ENCODE peak calls at places on chromosome 20, in six cellular contexts. A is HepG2, C is endothelial cell of umbilical vein, B is K562, S is H1, R is GM12878. T is an unnamed sample.

GRCh38 chr20:53917145-53918009 is 153.0 kb downstream of the BCAS1 start:
- DNase-seq in S (no peak), B (peak), C (peak), A (no peak), R (peak), T (no peak)

GRCh38 chr20:36455972-36456625 is 85.2 kb upstream of the MYL9 start:
- DNase-seq in R (no peak), S (no peak), B (no peak), C (no peak), A (no peak), T (no peak)

GRCh38 chr20:2109425-2110210 is 8.0 kb downstream of the STK35 start:
- DNase-seq in C (no peak), A (no peak), S (no peak), B (peak), R (no peak), T (no peak)

GRCh38 chr20:6381887-6382286 is 259.1 kb upstream of the FERMT1 start:
- DNase-seq in C (peak), B (no peak), R (no peak), A (peak), S (no peak), T (no peak)

GRCh38 chr20:33992145-33992922 is 1.4 kb upstream of the RALY start:
- DNase-seq in B (peak), C (no peak), A (no peak), S (no peak), R (no peak), T (no peak)

GRCh38 chr20:58623579-58624473 is 27.3 kb upstream of the STX16 start:
- DNase-seq in C (peak), S (no peak), A (peak), R (no peak), B (peak), T (peak)

GRCh38 chr20:58011947-58012610 is 216.4 kb downstream of the ANKRD60 start:
- DNase-seq in C (no peak), R (no peak), S (no peak), B (no peak), A (no peak), T (no peak)

GRCh38 chr20:3461911-3462677 is 8.7 kb upstream of the ATRN start:
- DNase-seq in R (no peak), S (no peak), C (no peak), A (no peak), B (no peak), T (no peak)

GRCh38 chr20:9300534-9300933 is 213.9 kb upstream of the LAMP5 start:
- DNase-seq in R (no peak), B (no peak), C (no peak), A (peak), S (no peak), T (no peak)

GRCh38 chr20:56445130-56445529 is 23.3 kb upstream of the RTF2 start:
- DNase-seq in B (no peak), R (no peak), A (no peak), S (no peak), C (no peak), T (no peak)

GRCh38 chr20:42043921-42044320 is 425.7 kb upstream of the CHD6 start:
- DNase-seq in S (no peak), B (no peak), C (no peak), A (no peak), R (no peak), T (no peak)

GRCh38 chr20:58420798-58421496 is 31.9 kb downstream of the VAPB start:
- DNase-seq in R (no peak), B (peak), A (no peak), C (no peak), S (no peak), T (peak)

GRCh38 chr20:31644701-31645100 is 7.0 kb downstream of the COX4I2 start:
- DNase-seq in B (peak), C (no peak), R (no peak), S (no peak), A (no peak), T (no peak)

GRCh38 chr20:35232575-35232974 is 6.1 kb downstream of the MMP24 start:
- DNase-seq in C (peak), R (no peak), B (no peak), S (no peak), A (no peak), T (no peak)

GRCh38 chr20:17543531-17543961 is 12.4 kb upstream of the BFSP1 start:
- DNase-seq in C (no peak), R (no peak), B (no peak), A (no peak), S (no peak), T (no peak)

GRCh38 chr20:61809006-61809770 is 256.5 kb downstream of the TAF4 start:
- DNase-seq in R (no peak), S (no peak), A (no peak), C (no peak), B (no peak), T (no peak)
- TF ChIP-seq EZH2 in R (no peak), S (no peak), A (peak), C (no peak), B (no peak), T (no peak)

GRCh38 chr20:12924126-12924525 is 84.6 kb upstream of the SPTLC3 start:
- DNase-seq in S (no peak), R (no peak), C (no peak), A (no peak), B (no peak), T (no peak)

GRCh38 chr20:12927489-12927888 is 81.3 kb upstream of the SPTLC3 start:
- DNase-seq in R (no peak), S (no peak), B (no peak), A (no peak), C (peak), T (no peak)

GRCh38 chr20:12925863-12926547 is 82.8 kb upstream of the SPTLC3 start:
- DNase-seq in S (no peak), A (no peak), C (peak), R (no peak), B (no peak), T (no peak)

GRCh38 chr20:12928358-12928754 is 80.4 kb upstream of the SPTLC3 start:
- DNase-seq in A (no peak), B (no peak), S (no peak), C (no peak), R (no peak), T (no peak)

DNA sequence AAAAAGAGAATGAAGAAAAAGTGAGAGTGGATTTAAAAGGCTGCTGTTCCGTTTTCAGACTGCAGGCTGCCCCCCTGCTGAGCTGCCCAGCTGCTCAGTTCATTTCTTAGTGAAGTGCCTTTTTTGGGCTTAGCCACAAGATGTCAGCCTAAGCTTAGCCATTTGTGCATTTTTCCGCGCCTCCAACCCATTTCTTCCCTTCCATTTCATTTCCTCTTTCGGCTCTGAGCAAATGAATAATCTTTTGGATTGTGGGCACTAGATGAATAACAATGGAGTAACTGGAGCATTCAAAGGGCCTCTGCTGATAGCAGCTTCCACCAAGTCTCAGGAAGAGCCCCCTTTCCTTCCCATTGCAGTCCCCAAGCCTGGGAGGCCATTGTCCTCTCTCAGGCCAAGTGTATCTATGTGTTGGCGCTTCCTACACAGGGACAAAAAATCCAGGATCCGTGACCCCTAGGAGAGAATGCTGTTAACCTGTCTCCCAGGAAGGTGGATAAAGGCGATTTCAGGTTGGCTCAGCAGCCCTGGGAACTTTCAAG is 83.5 kb upstream of the SPTLC3 start:
- DNase-seq in A (peak), C (peak), R (peak), S (peak), B (peak), T (peak)
- TF ChIP-seq POLR2A in A (no peak), C (no peak), R (no peak), S (no peak), B (no peak), T (no peak)

GRCh38 chr20:10639762-10640556 is 33.8 kb downstream of the JAG1 start:
- DNase-seq in C (no peak), S (no peak), A (no peak), R (no peak), B (no peak), T (no peak)
- TF ChIP-seq EZH2 in C (no peak), S (no peak), A (no peak), R (no peak), B (no peak), T (no peak)

DNA sequence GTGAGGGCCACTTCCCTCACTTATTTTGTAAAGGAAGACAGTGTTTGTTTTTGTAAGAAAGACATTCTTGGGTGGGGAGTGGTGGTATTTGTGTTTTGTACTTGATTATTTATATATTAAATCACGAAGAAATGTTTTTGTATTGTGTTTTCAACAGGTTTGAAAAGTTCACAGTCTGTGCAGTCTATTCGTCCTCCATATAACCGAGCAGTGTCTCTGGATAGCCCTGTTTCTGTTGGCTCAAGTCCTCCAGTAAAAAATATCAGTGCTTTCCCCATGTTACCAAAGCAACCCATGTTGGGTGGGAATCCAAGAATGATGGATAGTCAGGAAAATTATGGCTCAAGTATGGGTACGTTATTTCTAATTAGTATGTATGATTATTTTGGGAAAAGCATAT is 137.2 kb downstream of the NCOA3 start:
- DNase-seq in S (no peak), A (no peak), C (peak), B (no peak), R (no peak), T (no peak)
- TF ChIP-seq POLR2A in S (no peak), A (no peak), C (no peak), B (no peak), R (no peak), T (no peak)

GRCh38 chr20:64102647-64103354 is 4.6 kb downstream of the NPBWR2 start:
- DNase-seq in S (peak), C (no peak), R (no peak), B (no peak), A (no peak), T (no peak)
- TF ChIP-seq EZH2 in S (no peak), C (no peak), R (no peak), B (no peak), A (no peak), T (no peak)

DNA sequence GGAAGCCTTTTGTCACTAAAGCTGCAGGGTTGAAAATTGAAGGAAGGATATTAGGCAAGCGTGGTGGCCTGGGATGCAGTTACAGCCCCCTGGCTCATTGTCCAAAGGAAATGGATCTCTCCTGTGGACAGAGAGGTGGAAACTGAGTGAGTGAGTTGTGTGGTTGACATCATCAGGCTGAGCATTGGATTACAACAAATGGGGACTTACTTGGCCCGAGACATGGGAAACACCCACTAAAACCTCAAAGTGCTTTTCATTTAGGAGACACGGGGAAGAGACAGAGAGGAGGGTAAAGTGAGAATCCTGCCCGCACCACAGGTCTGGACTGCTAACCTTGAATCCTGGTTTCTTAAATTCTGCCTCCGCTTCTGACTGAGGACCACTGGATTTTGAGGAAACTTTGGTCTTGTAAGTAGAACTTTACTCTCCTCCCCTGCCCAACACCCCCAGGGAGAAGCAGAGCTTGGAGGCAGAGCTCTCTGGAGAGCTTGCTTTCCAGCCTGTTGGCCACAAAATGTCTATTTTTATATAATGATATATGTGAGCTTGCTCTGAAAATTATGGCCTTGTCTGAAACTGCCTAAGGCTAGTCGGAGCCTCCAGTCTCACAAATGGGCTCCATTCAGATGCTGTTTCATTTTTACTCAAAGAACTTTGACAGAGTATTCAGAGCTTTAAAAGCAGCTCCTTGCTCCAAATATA is at the start of gene PKIG:
- DNase-seq in R (no peak), S (no peak), A (no peak), B (peak), C (peak), T (no peak)
- TF ChIP-seq POLR2A in R (no peak), S (no peak), A (no peak), B (no peak), C (peak), T (no peak)

DNA sequence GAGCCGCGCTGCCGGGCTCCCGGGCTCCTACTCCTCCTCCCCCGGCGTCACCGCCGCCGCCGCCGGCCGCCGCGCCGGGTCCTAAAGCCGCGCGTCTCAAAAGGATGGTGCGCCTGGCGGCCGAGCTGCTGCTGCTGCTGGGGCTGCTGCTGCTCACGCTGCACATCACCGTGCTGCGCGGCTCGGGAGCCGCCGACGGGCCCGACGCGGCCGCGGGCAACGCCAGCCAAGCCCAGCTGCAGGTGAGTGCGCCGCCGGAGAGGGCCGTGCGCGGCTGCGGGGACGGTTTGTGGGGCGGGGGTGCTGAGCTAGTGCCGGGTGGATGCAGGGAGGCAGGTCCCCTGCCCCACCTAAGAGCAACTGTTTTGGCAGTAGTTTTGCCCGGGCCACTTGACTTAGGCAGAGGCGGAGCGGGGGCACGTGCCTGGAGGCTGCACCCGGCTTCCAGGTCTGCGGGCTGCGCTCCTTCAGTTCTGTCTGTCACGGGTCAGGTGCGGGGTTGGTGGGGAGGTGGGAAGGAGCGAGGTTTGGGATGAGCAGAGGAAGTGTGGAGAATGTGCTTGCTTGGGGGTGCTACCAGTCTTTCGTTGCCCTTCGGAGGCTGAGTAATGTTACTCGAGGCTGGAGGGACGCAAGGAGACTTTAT is 722 bp downstream of the ISM1 start:
- DNase-seq in S (peak), B (no peak), A (peak), R (no peak), C (peak), T (peak)
- TF ChIP-seq EZH2 in S (peak), B (no peak), A (peak), R (no peak), C (peak), T (no peak)

GRCh38 chr20:20051767-20052073 is 546 bp downstream of the CRNKL1 start:
- DNase-seq in B (no peak), S (no peak), R (no peak), C (no peak), A (no peak), T (no peak)

DNA sequence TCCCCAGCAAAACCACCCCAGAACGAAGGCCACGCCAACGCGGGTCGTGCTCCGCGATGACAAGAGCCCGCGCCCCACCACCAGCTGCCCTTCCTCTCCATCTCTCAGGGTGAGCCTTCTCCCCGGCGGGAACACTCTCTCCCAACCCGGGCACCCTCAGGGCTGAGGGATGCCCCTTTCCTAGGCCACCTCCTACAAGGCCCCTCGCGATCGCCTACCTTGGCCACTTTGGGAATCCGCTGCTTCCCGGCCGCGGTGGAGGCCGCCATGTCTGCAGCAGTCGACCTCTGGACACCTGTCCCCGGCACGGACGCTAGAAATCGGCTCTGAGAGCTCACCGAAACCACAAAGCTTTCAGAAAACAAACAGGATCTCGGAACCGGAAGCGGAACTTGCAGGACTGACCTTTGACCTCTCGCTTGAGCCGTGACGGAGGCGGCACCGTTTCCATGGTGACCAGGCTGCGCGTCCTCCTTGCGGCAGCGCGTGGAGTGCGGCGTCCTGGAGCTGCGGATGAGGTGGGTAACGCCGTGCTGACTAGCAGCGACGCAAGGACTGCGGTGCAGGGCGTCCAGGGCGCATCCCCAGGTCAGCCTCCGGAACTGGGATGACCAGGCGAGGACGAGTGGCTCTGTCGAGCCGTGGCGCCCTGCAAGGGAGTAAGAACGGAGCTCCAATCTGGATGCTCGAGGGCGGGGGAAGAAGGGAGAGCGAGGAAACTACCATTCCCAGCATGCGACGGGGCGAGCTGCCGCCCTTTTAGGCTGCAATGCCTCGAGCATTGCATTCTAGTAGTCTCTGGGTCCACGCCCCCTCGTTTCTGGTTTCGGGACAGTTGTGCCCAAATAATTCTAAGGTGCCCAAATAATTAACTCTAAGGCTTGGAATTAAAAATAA is at the start of the genes CFAP61 and CRNKL1:
- DNase-seq in B (peak), C (peak), S (peak), R (peak), A (peak), T (peak)
- TF ChIP-seq POLR2A in B (peak), C (peak), S (peak), R (peak), A (peak), T (peak)

GRCh38 chr20:21393142-21393541 is 4.2 kb downstream of the NKX2-4 start:
- DNase-seq in C (no peak), S (no peak), A (no peak), B (no peak), R (no peak), T (no peak)
- TF ChIP-seq EZH2 in C (peak), S (no peak), A (no peak), B (no peak), R (no peak), T (no peak)

GRCh38 chr20:47024461-47024937 is 129.9 kb downstream of the EYA2 start:
- DNase-seq in R (no peak), B (no peak), A (no peak), S (no peak), C (no peak), T (no peak)
- TF ChIP-seq POLR2A in R (no peak), B (no peak), A (no peak), S (no peak), C (no peak), T (no peak)

T was measured in HCT116.